ENCODE peak calls at places on chromosomes 13 and 19, in eight cellular contexts. One of them, this sample, is unnamed.

GRCh38 chr13:97212540-97213146 is 9.5 kb upstream of the MBNL2 start:
- DNase-seq in foreskin fibroblast: peak; percentile 70
- DNase-seq in GM12878: no peak
- DNase-seq in NB4: peak; percentile 40
- DNase-seq in coronary artery: no peak
- DNase-seq in fibroblast of lung: peak; percentile 64
- DNase-seq in cardiac fibroblast: peak; percentile 65
- DNase-seq in CD8-positive, alpha-beta T cell: no peak
- DNase-seq in this sample: no peak

GRCh38 chr13:80399340-80400163 is 58.6 kb upstream of the SPRY2 start:
- DNase-seq in foreskin fibroblast: peak; percentile 88
- DNase-seq in GM12878: peak; percentile 17
- DNase-seq in NB4: peak; percentile 73
- DNase-seq in coronary artery: no peak
- DNase-seq in fibroblast of lung: no peak
- DNase-seq in cardiac fibroblast: no peak
- DNase-seq in CD8-positive, alpha-beta T cell: no peak
- DNase-seq in this sample: no peak

GRCh38 chr13:102693250-102693649 is 1.6 kb downstream of the METTL21C start:
- DNase-seq in foreskin fibroblast: no peak
- DNase-seq in GM12878: no peak
- DNase-seq in NB4: no peak
- DNase-seq in coronary artery: no peak
- DNase-seq in fibroblast of lung: no peak
- DNase-seq in cardiac fibroblast: no peak
- DNase-seq in CD8-positive, alpha-beta T cell: no peak
- DNase-seq in this sample: no peak

GRCh38 chr13:43087960-43088580 is 64.7 kb downstream of the DNAJC15 start:
- DNase-seq in foreskin fibroblast: no peak
- DNase-seq in GM12878: no peak
- DNase-seq in NB4: no peak
- DNase-seq in coronary artery: no peak
- DNase-seq in fibroblast of lung: peak; percentile 66
- DNase-seq in cardiac fibroblast: peak; percentile 72
- DNase-seq in CD8-positive, alpha-beta T cell: no peak
- DNase-seq in this sample: no peak

GRCh38 chr13:110830331-110830730 is 84.5 kb downstream of the ANKRD10 start:
- DNase-seq in foreskin fibroblast: no peak
- DNase-seq in GM12878: no peak
- DNase-seq in NB4: no peak
- DNase-seq in coronary artery: no peak
- DNase-seq in fibroblast of lung: no peak
- DNase-seq in cardiac fibroblast: no peak
- DNase-seq in CD8-positive, alpha-beta T cell: no peak
- DNase-seq in this sample: no peak

GRCh38 chr13:98405690-98406344 is 171.1 kb downstream of the STK24 start:
- DNase-seq in foreskin fibroblast: no peak
- DNase-seq in GM12878: no peak
- DNase-seq in NB4: no peak
- DNase-seq in coronary artery: no peak
- DNase-seq in fibroblast of lung: no peak
- DNase-seq in cardiac fibroblast: no peak
- DNase-seq in CD8-positive, alpha-beta T cell: no peak
- DNase-seq in this sample: no peak

GRCh38 chr13:24738366-24738847 is 25.6 kb upstream of the RNF17 start:
- DNase-seq in foreskin fibroblast: no peak
- DNase-seq in GM12878: no peak
- DNase-seq in NB4: no peak
- DNase-seq in coronary artery: no peak
- DNase-seq in fibroblast of lung: no peak
- DNase-seq in cardiac fibroblast: no peak
- DNase-seq in CD8-positive, alpha-beta T cell: no peak
- DNase-seq in this sample: no peak

GRCh38 chr13:28750187-28751045 is 31.6 kb upstream of the SLC46A3 start:
- DNase-seq in foreskin fibroblast: peak; percentile 39
- DNase-seq in GM12878: no peak
- DNase-seq in NB4: no peak
- DNase-seq in coronary artery: no peak
- DNase-seq in fibroblast of lung: no peak
- DNase-seq in cardiac fibroblast: peak; percentile 71
- DNase-seq in CD8-positive, alpha-beta T cell: no peak
- DNase-seq in this sample: no peak

GRCh38 chr13:79741006-79741405 is 260.1 kb downstream of the NDFIP2 start:
- DNase-seq in foreskin fibroblast: peak; percentile 69
- DNase-seq in GM12878: no peak
- DNase-seq in NB4: no peak
- DNase-seq in coronary artery: no peak
- DNase-seq in fibroblast of lung: peak; percentile 63
- DNase-seq in cardiac fibroblast: peak; percentile 34
- DNase-seq in CD8-positive, alpha-beta T cell: no peak
- DNase-seq in this sample: no peak

GRCh38 chr19:14473073-14473790 is 1.9 kb downstream of the PTGER1 start:
- DNase-seq in foreskin fibroblast: peak; percentile 55
- DNase-seq in GM12878: no peak
- DNase-seq in NB4: no peak
- DNase-seq in coronary artery: no peak
- DNase-seq in fibroblast of lung: no peak
- DNase-seq in cardiac fibroblast: no peak
- DNase-seq in CD8-positive, alpha-beta T cell: no peak
- DNase-seq in this sample: no peak

GRCh38 chr13:48775285-48775684 is 121.6 kb downstream of the CYSLTR2 start:
- DNase-seq in foreskin fibroblast: peak; percentile 33
- DNase-seq in GM12878: no peak
- DNase-seq in NB4: no peak
- DNase-seq in coronary artery: no peak
- DNase-seq in fibroblast of lung: no peak
- DNase-seq in cardiac fibroblast: no peak
- DNase-seq in CD8-positive, alpha-beta T cell: no peak
- DNase-seq in this sample: no peak

GRCh38 chr19:8321760-8322637 is 703 bp downstream of the RPS28 start:
- DNase-seq in foreskin fibroblast: no peak
- DNase-seq in GM12878: no peak
- DNase-seq in NB4: peak; percentile 53
- DNase-seq in coronary artery: no peak
- DNase-seq in fibroblast of lung: no peak
- DNase-seq in cardiac fibroblast: peak; percentile 20
- DNase-seq in CD8-positive, alpha-beta T cell: no peak
- DNase-seq in this sample: no peak

GRCh38 chr19:45884682-45885555 is 1.0 kb downstream of the IRF2BP1 start:
- DNase-seq in foreskin fibroblast: peak; percentile 36
- DNase-seq in GM12878: no peak
- DNase-seq in NB4: peak; percentile 75
- DNase-seq in coronary artery: no peak
- DNase-seq in fibroblast of lung: no peak
- DNase-seq in cardiac fibroblast: no peak
- DNase-seq in CD8-positive, alpha-beta T cell: no peak
- DNase-seq in this sample: no peak

GRCh38 chr13:67792151-67792665 is 562.1 kb upstream of the PCDH9 start:
- DNase-seq in foreskin fibroblast: no peak
- DNase-seq in GM12878: no peak
- DNase-seq in NB4: no peak
- DNase-seq in coronary artery: no peak
- DNase-seq in fibroblast of lung: peak; percentile 4
- DNase-seq in cardiac fibroblast: no peak
- DNase-seq in CD8-positive, alpha-beta T cell: no peak
- DNase-seq in this sample: no peak

GRCh38 chr19:35502751-35503150 is 10.7 kb downstream of the DMKN start:
- DNase-seq in foreskin fibroblast: no peak
- DNase-seq in GM12878: no peak
- DNase-seq in NB4: no peak
- DNase-seq in coronary artery: no peak
- DNase-seq in fibroblast of lung: no peak
- DNase-seq in cardiac fibroblast: no peak
- DNase-seq in CD8-positive, alpha-beta T cell: no peak
- DNase-seq in this sample: no peak

DNA sequence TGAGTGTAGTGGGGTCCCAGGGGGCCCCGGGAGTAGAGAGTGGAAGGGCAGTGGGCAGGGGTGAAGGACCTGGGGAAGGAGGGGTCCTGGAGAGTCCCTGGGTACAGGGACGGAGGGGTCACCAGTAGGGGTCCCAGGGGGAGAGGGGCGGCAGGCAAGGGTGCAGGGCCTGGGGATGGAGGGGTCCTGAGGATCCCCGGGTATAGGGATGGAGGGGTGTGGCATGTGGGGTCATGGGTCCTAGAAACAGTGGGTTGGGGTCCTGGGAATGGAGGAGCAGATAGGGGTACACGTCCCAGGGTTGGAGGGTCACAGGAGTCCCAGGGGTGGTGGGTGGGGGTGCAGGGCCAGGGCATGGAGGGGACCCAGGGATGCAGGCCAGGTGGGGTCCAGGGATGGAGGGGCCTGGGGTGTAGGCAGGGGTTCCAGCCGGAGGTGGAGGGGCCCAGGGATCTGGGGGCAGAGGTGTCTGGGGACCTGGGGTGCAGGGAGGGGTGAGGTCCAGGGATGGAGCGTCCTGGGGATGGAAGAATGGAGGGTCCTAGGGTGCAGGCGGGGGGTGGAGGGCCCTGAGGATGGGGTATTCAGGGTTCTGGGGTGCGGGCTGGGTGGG is 1.3 kb downstream of the BTBD2 start:
- DNase-seq in foreskin fibroblast: no peak
- DNase-seq in GM12878: no peak
- DNase-seq in NB4: no peak
- DNase-seq in coronary artery: no peak
- DNase-seq in fibroblast of lung: no peak
- DNase-seq in cardiac fibroblast: no peak
- DNase-seq in CD8-positive, alpha-beta T cell: no peak
- DNase-seq in this sample: no peak
- H3K4me3 ChIP-seq in foreskin fibroblast: peak overlapping the region; percentile 64
- H3K4me3 ChIP-seq in GM12878: peak overlapping the region; percentile 77
- H3K4me3 ChIP-seq in NB4: no peak overlapping the region
- H3K4me3 ChIP-seq in coronary artery: peak overlapping the region; percentile 97
- H3K4me3 ChIP-seq in fibroblast of lung: peak overlapping the region; percentile 62
- H3K4me3 ChIP-seq in cardiac fibroblast: peak overlapping the region; percentile 61
- H3K4me3 ChIP-seq in CD8-positive, alpha-beta T cell: no peak overlapping the region
- H3K4me3 ChIP-seq in this sample: peak overlapping the region; percentile 74

GRCh38 chr19:49875177-49875576 is 2.0 kb downstream of the AKT1S1 start:
- DNase-seq in foreskin fibroblast: no peak
- DNase-seq in GM12878: no peak
- DNase-seq in NB4: no peak
- DNase-seq in coronary artery: no peak
- DNase-seq in fibroblast of lung: no peak
- DNase-seq in cardiac fibroblast: no peak
- DNase-seq in CD8-positive, alpha-beta T cell: no peak
- DNase-seq in this sample: no peak
- TF ChIP-seq CTCF in foreskin fibroblast: no peak
- TF ChIP-seq CTCF in GM12878: no peak
- TF ChIP-seq CTCF in NB4: no peak
- TF ChIP-seq CTCF in coronary artery: no peak
- TF ChIP-seq CTCF in fibroblast of lung: no peak
- TF ChIP-seq CTCF in cardiac fibroblast: no peak
- TF ChIP-seq CTCF in CD8-positive, alpha-beta T cell: no peak
- TF ChIP-seq CTCF in this sample: no peak

DNA sequence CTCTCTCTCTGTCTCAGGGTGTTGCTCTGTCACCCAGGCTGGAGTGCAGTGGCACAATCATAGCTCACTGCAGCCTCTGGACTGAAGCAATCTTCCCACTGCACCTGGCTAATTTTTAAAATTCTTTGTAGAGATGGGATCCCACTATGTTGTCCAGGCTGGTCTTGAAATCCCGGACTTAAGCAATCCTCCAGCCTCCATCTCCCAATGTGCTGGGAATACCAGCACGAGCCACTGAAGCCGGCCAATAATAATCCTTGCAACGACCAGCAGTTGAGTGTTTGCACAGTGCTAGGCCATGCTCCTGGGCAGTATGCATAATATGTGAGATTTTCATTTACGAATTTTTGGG is 640 bp upstream of the EPOR start:
- DNase-seq in foreskin fibroblast: no peak
- DNase-seq in GM12878: no peak
- DNase-seq in NB4: no peak
- DNase-seq in coronary artery: no peak
- DNase-seq in fibroblast of lung: no peak
- DNase-seq in cardiac fibroblast: no peak
- DNase-seq in CD8-positive, alpha-beta T cell: no peak
- DNase-seq in this sample: no peak
- H3K4me3 ChIP-seq in foreskin fibroblast: no peak overlapping the region
- H3K4me3 ChIP-seq in GM12878: no peak overlapping the region
- H3K4me3 ChIP-seq in NB4: no peak overlapping the region
- H3K4me3 ChIP-seq in coronary artery: no peak overlapping the region
- H3K4me3 ChIP-seq in fibroblast of lung: no peak overlapping the region
- H3K4me3 ChIP-seq in cardiac fibroblast: no peak overlapping the region
- H3K4me3 ChIP-seq in CD8-positive, alpha-beta T cell: no peak overlapping the region
- H3K4me3 ChIP-seq in this sample: no peak overlapping the region

GRCh38 chr19:18487576-18488402 is 34.1 kb downstream of the ELL start:
- DNase-seq in foreskin fibroblast: no peak
- DNase-seq in GM12878: no peak
- DNase-seq in NB4: no peak
- DNase-seq in coronary artery: no peak
- DNase-seq in fibroblast of lung: no peak
- DNase-seq in cardiac fibroblast: no peak
- DNase-seq in CD8-positive, alpha-beta T cell: no peak
- DNase-seq in this sample: no peak

GRCh38 chr19:18490719-18491118 is 31.2 kb downstream of the ELL start:
- DNase-seq in foreskin fibroblast: no peak
- DNase-seq in GM12878: no peak
- DNase-seq in NB4: no peak
- DNase-seq in coronary artery: no peak
- DNase-seq in fibroblast of lung: no peak
- DNase-seq in cardiac fibroblast: no peak
- DNase-seq in CD8-positive, alpha-beta T cell: no peak
- DNase-seq in this sample: no peak

GRCh38 chr19:18488403-18488723 is 33.5 kb downstream of the ELL start:
- DNase-seq in foreskin fibroblast: peak; percentile 49
- DNase-seq in GM12878: no peak
- DNase-seq in NB4: no peak
- DNase-seq in coronary artery: no peak
- DNase-seq in fibroblast of lung: no peak
- DNase-seq in cardiac fibroblast: no peak
- DNase-seq in CD8-positive, alpha-beta T cell: no peak
- DNase-seq in this sample: no peak

GRCh38 chr19:18489627-18490184 is 32.2 kb downstream of the ELL start:
- DNase-seq in foreskin fibroblast: no peak
- DNase-seq in GM12878: no peak
- DNase-seq in NB4: no peak
- DNase-seq in coronary artery: no peak
- DNase-seq in fibroblast of lung: no peak
- DNase-seq in cardiac fibroblast: no peak
- DNase-seq in CD8-positive, alpha-beta T cell: no peak
- DNase-seq in this sample: no peak

DNA sequence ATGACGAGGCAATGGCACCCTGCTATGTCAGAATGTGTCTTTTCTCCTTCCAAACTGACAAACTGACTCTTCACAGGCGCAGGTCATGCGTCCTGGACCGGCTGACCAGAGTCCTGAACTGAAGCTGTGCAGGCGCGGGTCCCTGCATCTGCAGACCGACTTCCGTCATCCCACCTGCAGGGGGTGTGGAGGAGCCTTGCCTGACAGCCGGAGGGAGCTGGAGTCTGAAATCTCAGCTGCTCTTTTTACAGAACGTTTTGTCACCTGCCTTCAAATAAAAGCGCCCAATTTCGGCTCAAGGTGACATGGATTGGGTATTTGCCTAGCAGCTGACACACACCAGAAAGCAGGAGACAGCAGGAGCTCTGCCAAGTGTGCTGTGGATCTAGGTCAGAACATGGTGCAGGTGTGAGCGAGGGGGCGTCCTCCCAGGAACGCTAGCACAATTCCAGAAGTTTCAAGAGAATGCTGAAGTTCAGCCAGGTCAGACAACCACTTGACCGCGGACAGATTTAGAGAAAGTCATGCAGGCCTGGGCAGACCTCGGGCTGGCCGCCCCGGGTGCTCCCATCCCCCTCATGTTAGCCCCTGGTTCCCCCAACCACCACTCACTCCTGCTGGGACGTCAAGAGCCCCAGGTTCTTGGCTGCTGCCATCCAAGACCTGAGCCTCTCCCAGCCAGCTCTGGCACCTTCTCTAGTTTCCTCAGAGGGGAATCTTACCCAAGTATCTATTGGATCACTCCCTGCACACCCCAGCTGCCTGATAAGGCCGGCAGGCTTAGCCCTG is 32.8 kb downstream of the ELL start:
- DNase-seq in foreskin fibroblast: peak; percentile 37
- DNase-seq in GM12878: no peak
- DNase-seq in NB4: no peak
- DNase-seq in coronary artery: no peak
- DNase-seq in fibroblast of lung: no peak
- DNase-seq in cardiac fibroblast: no peak
- DNase-seq in CD8-positive, alpha-beta T cell: no peak
- DNase-seq in this sample: no peak
- TF ChIP-seq CTCF in foreskin fibroblast: peak; percentile 4
- TF ChIP-seq CTCF in GM12878: peak; percentile 21
- TF ChIP-seq CTCF in NB4: no peak
- TF ChIP-seq CTCF in coronary artery: no peak
- TF ChIP-seq CTCF in fibroblast of lung: no peak
- TF ChIP-seq CTCF in cardiac fibroblast: peak; percentile 13
- TF ChIP-seq CTCF in CD8-positive, alpha-beta T cell: no peak
- TF ChIP-seq CTCF in this sample: peak; percentile 32

This sample was measured in GM12864.